ENCODE peak calls at places on chromosomes 1 and 21, in five cellular contexts. A is tibial nerve; B is heart left ventricle; K is psoas muscle; S is effector memory CD4-positive, alpha-beta T cell. H is an unnamed sample. For H3K9me3, the result is how much of the 10 kb centered on the place peaks cover.

GRCh38 chr1:92817986-92818764 is 13.7 kb upstream of the RPL5 start:
- DNase-seq in A (peak), S (no peak), K (no peak), B (no peak), H (no peak)

GRCh38 chr1:219324629-219325367 is 151.1 kb downstream of the LYPLAL1 start:
- DNase-seq in B (no peak), K (no peak), A (no peak), S (no peak), H (no peak)

GRCh38 chr1:202122639-202123335 is at the start of gene GPR37L1:
- DNase-seq in K (peak), B (peak), S (no peak), A (peak), H (no peak)

GRCh38 chr1:182087951-182088350 is 26.4 kb upstream of the ZNF648 start:
- DNase-seq in B (no peak), K (no peak), A (no peak), S (no peak), H (no peak)

GRCh38 chr1:53588053-53588779 is 129.0 kb downstream of the DMRTB1 start:
- DNase-seq in K (no peak), A (no peak), B (no peak), S (no peak), H (no peak)

GRCh38 chr1:163170331-163170730 is 32.4 kb downstream of the RGS5 start:
- DNase-seq in S (no peak), A (no peak), K (no peak), B (no peak), H (no peak)

GRCh38 chr1:214520544-214521165 is 30.7 kb downstream of the PTPN14 start:
- DNase-seq in B (no peak), S (no peak), K (no peak), A (no peak), H (no peak)

GRCh38 chr1:156963621-156964020 is 43.2 kb downstream of the LRRC71 start:
- DNase-seq in K (no peak), A (peak), S (peak), B (peak), H (no peak)

GRCh38 chr1:205610036-205610435 is 21.8 kb downstream of the ELK4 start:
- DNase-seq in A (no peak), B (no peak), K (no peak), S (no peak), H (no peak)

GRCh38 chr1:178566187-178566586 is 53.3 kb downstream of the TEX35 start:
- DNase-seq in A (no peak), K (no peak), B (no peak), S (no peak), H (no peak)

GRCh38 chr1:12591267-12591938 is 26.6 kb downstream of the DHRS3 start:
- DNase-seq in A (no peak), S (no peak), B (peak), K (peak), H (no peak)

DNA sequence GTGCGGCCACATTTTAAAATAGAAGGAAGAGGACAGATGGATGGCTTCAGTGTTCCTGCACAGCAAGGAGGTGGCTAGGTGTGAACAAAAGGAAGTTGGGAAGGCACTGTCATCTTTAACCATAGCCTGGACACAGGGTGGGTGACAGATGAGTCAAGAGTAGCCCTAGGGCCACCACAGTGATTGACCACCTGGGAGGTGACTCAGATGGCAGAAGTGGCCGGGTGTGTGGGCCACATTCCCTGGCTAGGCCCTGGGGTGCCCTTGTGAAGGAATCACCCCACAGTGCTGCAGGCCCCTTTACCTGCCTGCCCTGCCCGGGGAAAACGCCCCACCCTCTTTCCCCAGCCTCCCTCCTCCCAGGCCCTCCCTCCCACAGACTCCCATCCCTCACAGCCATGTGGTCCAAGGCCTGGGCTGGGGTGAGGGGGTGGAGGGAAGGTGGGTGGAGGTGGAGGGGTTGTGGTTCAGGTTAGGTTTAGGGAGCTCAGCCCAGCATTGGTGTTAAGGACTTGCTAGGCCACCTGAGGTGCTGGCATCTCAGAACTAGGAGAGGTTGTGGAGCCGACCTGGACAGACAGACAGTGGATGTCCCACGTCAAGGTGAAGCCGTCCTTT is 59.1 kb downstream of the SPSB1 start:
- DNase-seq in K (no peak), A (no peak), B (no peak), S (no peak), H (no peak)
- H3K4me3 ChIP-seq in K (no peak), A (no peak), B (no peak), S (no peak), H (no peak)

DNA sequence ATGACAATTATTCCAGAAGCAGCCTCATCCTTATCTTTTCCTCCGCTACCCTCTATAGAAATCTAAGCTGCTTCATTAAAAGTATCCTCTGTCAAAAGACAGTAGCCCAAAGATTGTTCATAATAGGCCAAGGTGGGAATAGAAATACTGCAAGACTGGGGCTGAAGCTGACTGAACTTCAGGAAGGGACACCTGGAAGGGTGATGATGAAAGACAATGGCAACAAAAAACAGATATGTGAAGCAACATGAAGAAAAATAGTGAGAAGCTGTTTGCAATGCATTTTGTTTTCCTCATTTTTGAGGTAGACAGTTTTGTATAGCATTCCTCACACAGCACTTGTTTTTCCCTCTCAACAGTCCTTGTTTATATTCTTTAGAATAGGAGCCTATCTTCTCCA is 16.9 kb downstream of the DCAF8 start:
- DNase-seq in K (no peak), B (no peak), A (no peak), S (no peak), H (no peak)
- H3K9me3 ChIP-seq in K (under half), B (under half), A (under half), S (under half), H (under half)

DNA sequence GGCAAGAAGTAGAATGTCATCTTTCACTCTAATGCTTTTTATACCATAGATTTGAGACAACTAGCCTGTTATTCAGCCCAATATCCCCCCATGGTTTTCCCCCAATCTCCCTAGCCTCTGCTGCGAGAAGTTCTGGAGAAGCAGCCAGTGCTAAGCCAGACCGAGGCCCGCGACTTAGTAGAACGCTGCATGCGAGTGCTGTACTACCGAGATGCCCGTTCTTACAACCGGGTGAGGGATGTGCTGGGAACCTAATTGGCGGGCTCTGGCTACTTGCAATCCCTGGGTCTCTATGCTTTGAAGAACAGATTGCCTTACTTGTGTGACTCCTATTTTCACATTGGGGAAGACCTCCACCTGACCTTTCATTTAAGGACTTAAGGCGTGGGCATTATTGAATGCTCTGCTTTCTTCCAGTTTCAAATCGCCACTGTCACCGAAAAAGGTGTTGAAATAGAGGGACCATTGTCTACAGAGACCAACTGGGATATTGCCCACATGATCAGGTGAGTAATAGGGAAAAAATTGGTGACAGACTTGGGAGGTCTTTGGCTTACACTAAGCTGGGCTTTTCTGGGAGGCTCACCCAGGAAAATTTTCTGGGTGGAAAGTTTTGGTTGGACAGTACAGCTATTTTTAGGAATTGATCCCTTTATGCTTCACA is 1.9 kb downstream of the PSMB4 start:
- DNase-seq in S (no peak), B (no peak), A (no peak), K (no peak), H (no peak)
- H3K4me3 ChIP-seq in S (no peak), B (no peak), A (no peak), K (peak), H (no peak)

DNA sequence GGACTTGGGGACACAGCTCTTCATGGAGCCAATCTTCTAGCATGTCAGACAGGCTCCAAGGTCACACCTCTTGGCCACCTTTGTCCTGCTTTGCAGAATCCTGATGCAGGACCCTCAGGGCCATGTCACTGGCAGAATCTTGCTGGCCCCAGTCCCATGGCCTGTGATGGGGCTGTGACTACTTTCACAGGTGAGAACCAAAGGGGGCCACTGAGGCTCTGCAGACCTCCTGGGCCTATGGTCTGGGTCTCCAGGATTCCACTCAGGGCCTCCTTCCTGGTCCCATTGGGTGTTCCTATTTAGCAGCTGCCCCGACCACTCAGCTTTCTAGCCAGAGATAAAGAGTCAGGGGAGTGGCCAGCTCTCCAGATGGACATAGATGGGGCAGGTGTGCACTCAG is 238.7 kb downstream of the MATN1 start:
- DNase-seq in K (no peak), S (no peak), B (no peak), A (no peak), H (no peak)
- H3K9me3 ChIP-seq in K (under half), S (under half), B (under half), A (under half), H (under half)

DNA sequence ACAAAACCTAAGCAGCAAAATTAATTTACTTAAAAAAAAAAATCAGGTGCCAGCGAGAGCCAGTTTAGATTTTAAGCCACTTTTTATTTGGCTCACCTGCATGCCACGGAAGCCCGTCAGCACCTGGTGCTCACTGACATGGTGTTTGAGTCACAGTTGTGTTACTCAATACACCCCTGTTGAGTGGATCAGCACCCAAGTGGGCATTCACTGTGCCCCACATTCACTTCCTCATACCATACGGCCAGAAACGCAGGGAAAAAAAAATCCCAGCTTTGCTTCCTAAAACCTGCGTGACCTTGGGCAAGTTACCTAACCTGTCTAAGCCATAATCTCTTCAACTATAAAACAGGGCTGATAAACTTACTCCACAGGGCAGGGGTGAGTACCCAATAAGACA is 42.8 kb upstream of the SIM2 start:
- DNase-seq in S (no peak), K (no peak), A (no peak), B (no peak), H (peak)
- H3K4me3 ChIP-seq in S (no peak), K (no peak), A (no peak), B (no peak), H (no peak)

GRCh38 chr1:4621646-4622045 is 32.8 kb upstream of the AJAP1 start:
- DNase-seq in B (no peak), S (no peak), A (no peak), K (no peak), H (no peak)
- H3K9me3 ChIP-seq in B (under half), S (under half), A (under half), K (under half), H (under half)

GRCh38 chr1:160522136-160522535 is 919 bp downstream of the SLAMF6 start:
- DNase-seq in B (no peak), A (no peak), K (no peak), S (no peak), H (no peak)

GRCh38 chr1:160519542-160520435 is 3.3 kb downstream of the SLAMF6 start:
- DNase-seq in A (no peak), K (no peak), B (no peak), S (no peak), H (no peak)

GRCh38 chr1:160520582-160520981 is 2.5 kb downstream of the SLAMF6 start:
- DNase-seq in A (no peak), S (no peak), B (no peak), K (no peak), H (no peak)

GRCh38 chr1:160521554-160521953 is 1.5 kb downstream of the SLAMF6 start:
- DNase-seq in S (no peak), B (no peak), K (no peak), A (no peak), H (no peak)

GRCh38 chr1:160520999-160521398 is 2.1 kb downstream of the SLAMF6 start:
- DNase-seq in A (no peak), K (no peak), B (no peak), S (no peak), H (no peak)
- H3K4me3 ChIP-seq in A (no peak), K (no peak), B (no peak), S (peak), H (no peak)

GRCh38 chr1:185517808-185518419 is 200.9 kb upstream of the IVNS1ABP start:
- DNase-seq in B (no peak), A (no peak), K (no peak), S (no peak), H (no peak)

DNA sequence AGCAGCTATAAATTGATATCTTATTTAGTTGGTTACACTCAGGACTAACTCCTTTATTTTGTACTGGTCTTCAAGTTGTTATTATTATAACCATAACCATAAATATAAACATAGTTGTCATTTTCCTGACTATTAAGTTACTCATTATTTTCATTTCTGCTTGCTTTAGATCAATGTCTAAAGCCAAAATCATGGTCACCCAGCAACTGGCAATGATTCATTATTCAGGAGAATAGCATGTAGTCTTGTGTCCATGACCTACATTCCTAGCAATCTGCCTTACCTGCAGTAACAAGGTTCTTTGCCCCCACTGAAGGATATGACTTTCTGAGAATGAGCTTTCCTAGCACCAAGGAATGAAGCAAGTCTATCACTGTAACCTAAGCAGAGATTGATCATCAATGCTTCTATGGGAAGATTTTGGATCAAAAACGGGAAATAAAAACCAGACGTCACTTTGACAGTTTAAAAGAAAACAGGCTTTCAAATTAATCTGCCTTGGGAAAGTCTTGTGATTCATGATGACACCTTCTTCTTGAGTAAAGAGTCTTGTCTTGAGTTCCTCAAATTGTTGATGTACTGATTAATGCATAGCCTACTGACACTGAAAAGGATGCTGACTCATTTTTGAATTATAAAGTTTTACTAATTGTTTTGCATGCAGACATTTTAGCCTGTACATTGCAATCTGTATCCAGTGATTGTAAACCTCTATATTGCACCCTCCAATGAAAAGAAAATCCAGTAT is 203.3 kb upstream of the IVNS1ABP start:
- DNase-seq in K (no peak), B (no peak), A (no peak), S (no peak), H (no peak)
- H3K9me3 ChIP-seq in K (under half), B (under half), A (under half), S (under half), H (under half)

GRCh38 chr21:36769051-36769867 is 70.3 kb downstream of the SIM2 start:
- DNase-seq in S (no peak), A (no peak), B (no peak), K (no peak), H (no peak)
- H3K4me3 ChIP-seq in S (no peak), A (no peak), B (no peak), K (no peak), H (no peak)

GRCh38 chr1:40519517-40519916 is 10.9 kb downstream of the EXO5 start:
- DNase-seq in B (no peak), K (no peak), A (no peak), S (no peak), H (no peak)
- H3K9me3 ChIP-seq in B (under half), K (under half), A (under half), S (under half), H (under half)